ENCODE peak calls at places on chromosomes 5 and 9, in five cellular contexts. V is neuronal stem cell, X is A549, K is heart right ventricle, E is psoas muscle. J is an unnamed sample. For H3K4me1, the result is how much of the 10 kb centered on the place peaks cover.

GRCh38 chr5:154849791-154850201 is 607 bp downstream of the FAXDC2 start:
- DNase-seq in E (no peak), X (no peak), V (no peak), K (no peak), J (no peak)

GRCh38 chr9:115034801-115035200 is 83.2 kb downstream of the TNC start:
- DNase-seq in V (no peak), K (no peak), X (no peak), E (no peak), J (no peak)

GRCh38 chr9:6739218-6739617 is 18.6 kb upstream of the KDM4C start:
- DNase-seq in K (no peak), X (peak), V (no peak), E (no peak), J (peak)

GRCh38 chr5:91311697-91312501 is 71.2 kb downstream of the ARRDC3 start:
- DNase-seq in K (peak), V (no peak), E (peak), X (peak), J (no peak)

GRCh38 chr9:122961139-122961538 is 20.3 kb downstream of the RABGAP1 start:
- DNase-seq in X (no peak), V (no peak), K (no peak), E (no peak), J (no peak)

GRCh38 chr5:176388003-176388340 is 426 bp downstream of the NOP16 start:
- DNase-seq in V (no peak), K (no peak), X (peak), E (no peak), J (peak)

GRCh38 chr9:123421801-123422455 is 65.9 kb downstream of the CRB2 start:
- DNase-seq in E (no peak), V (no peak), X (no peak), K (no peak), J (peak)

GRCh38 chr9:131886839-131887238 is 147.0 kb upstream of the RAPGEF1 start:
- DNase-seq in K (no peak), X (no peak), E (no peak), V (no peak), J (no peak)

GRCh38 chr9:94623253-94623652 is 16.1 kb downstream of the FBP1 start:
- DNase-seq in X (peak), V (peak), K (no peak), E (no peak), J (peak)

GRCh38 chr5:114658179-114658578 is 296.3 kb downstream of the KCNN2 start:
- DNase-seq in K (no peak), E (no peak), X (no peak), V (no peak), J (no peak)

GRCh38 chr9:127637322-127637847 is 25.3 kb downstream of the STXBP1 start:
- DNase-seq in X (no peak), V (no peak), E (peak), K (no peak), J (no peak)

GRCh38 chr9:73548201-73548600 is 396.5 kb downstream of the ANXA1 start:
- DNase-seq in X (no peak), E (no peak), K (no peak), V (no peak), J (no peak)

GRCh38 chr5:31626156-31626555 is 12.8 kb upstream of the PDZD2 start:
- DNase-seq in E (no peak), V (no peak), K (peak), X (no peak), J (no peak)

GRCh38 chr9:124513374-124513994 is 6.3 kb upstream of the NR5A1 start:
- DNase-seq in E (no peak), V (no peak), K (peak), X (no peak), J (no peak)

GRCh38 chr5:150227606-150228273 is 37.9 kb downstream of the SLC6A7 start:
- DNase-seq in K (no peak), V (no peak), X (no peak), E (no peak), J (no peak)

GRCh38 chr5:132457371-132458225 is 33.0 kb downstream of the IRF1 start:
- DNase-seq in V (no peak), K (no peak), X (no peak), E (peak), J (no peak)

GRCh38 chr5:66994790-66995189 is 201.8 kb downstream of the CD180 start:
- DNase-seq in E (no peak), V (no peak), K (no peak), X (peak), J (peak)

GRCh38 chr5:14587143-14587542 is 5.6 kb downstream of the OTULINL start:
- DNase-seq in K (peak), X (no peak), E (peak), V (no peak), J (no peak)

GRCh38 chr5:125659316-125660071 is 763.7 kb upstream of the GRAMD2B start:
- DNase-seq in E (no peak), K (no peak), V (peak), X (no peak), J (no peak)

GRCh38 chr9:12693141-12693540 is at the start of gene TYRP1:
- DNase-seq in K (no peak), V (no peak), E (no peak), X (no peak), J (no peak)

GRCh38 chr5:2009986-2010914 is 127.5 kb upstream of the IRX4 start:
- DNase-seq in V (no peak), X (no peak), E (no peak), K (no peak), J (no peak)

GRCh38 chr5:149826574-149826973 is 96.5 kb downstream of the PPARGC1B start:
- DNase-seq in K (peak), V (no peak), X (no peak), E (no peak), J (no peak)

GRCh38 chr5:54862036-54862435 is 123.4 kb downstream of the ESM1 start:
- DNase-seq in X (no peak), K (no peak), V (no peak), E (no peak), J (no peak)

GRCh38 chr5:155833282-155833681 is 493.7 kb upstream of the SGCD start:
- DNase-seq in X (no peak), E (no peak), K (no peak), V (no peak), J (no peak)

GRCh38 chr5:119031905-119032304 is 39.0 kb upstream of the DMXL1 start:
- DNase-seq in E (no peak), X (no peak), V (no peak), K (no peak), J (no peak)

GRCh38 chr9:4678679-4679267 is 596 bp upstream of the CDC37L1 start:
- DNase-seq in K (peak), X (no peak), V (peak), E (no peak), J (no peak)

GRCh38 chr9:13513262-13513661 is 233.8 kb upstream of the MPDZ start:
- DNase-seq in V (no peak), E (no peak), K (peak), X (no peak), J (no peak)

GRCh38 chr5:42614509-42614908 is 142.1 kb upstream of the CCDC152 start:
- DNase-seq in X (no peak), E (no peak), V (no peak), K (no peak), J (no peak)

GRCh38 chr9:83992407-83992806 is 11.8 kb downstream of the RMI1 start:
- DNase-seq in K (no peak), V (no peak), X (no peak), E (no peak), J (no peak)

GRCh38 chr9:36900136-36900855 is 133.8 kb downstream of the PAX5 start:
- DNase-seq in X (no peak), K (no peak), E (no peak), V (no peak), J (no peak)

GRCh38 chr5:51395666-51396356 is 12.6 kb downstream of the ISL1 start:
- DNase-seq in K (no peak), V (no peak), X (no peak), E (no peak), J (no peak)

GRCh38 chr5:145801195-145801594 is 33.9 kb downstream of the PRELID2 start:
- DNase-seq in K (no peak), V (no peak), X (no peak), E (no peak), J (no peak)

GRCh38 chr9:127927457-127928231 is 2.9 kb downstream of the PIP5KL1 start:
- DNase-seq in K (no peak), V (no peak), E (no peak), X (no peak), J (peak)

GRCh38 chr9:80076105-80076504 is 504.3 kb downstream of the TLE4 start:
- DNase-seq in X (no peak), K (no peak), V (no peak), E (no peak), J (no peak)

GRCh38 chr9:123269316-123269715 is 930 bp upstream of the STRBP start:
- DNase-seq in V (no peak), K (no peak), X (no peak), E (no peak), J (peak)

GRCh38 chr5:172165465-172165864 is 22.6 kb downstream of the STK10 start:
- DNase-seq in V (no peak), K (no peak), X (no peak), E (no peak), J (no peak)
- H3K4me1 ChIP-seq in V (under half), K (under half), X (under half), E (under half), J (under half)

GRCh38 chr9:7828344-7828743 is 28.8 kb upstream of the DMAC1 start:
- DNase-seq in K (no peak), E (no peak), V (no peak), X (no peak), J (no peak)

GRCh38 chr9:7827792-7828191 is 28.2 kb upstream of the DMAC1 start:
- DNase-seq in K (no peak), E (no peak), V (no peak), X (no peak), J (no peak)
- H3K4me1 ChIP-seq in K (under half), E (under half), V (under half), X (under half), J (under half)

DNA sequence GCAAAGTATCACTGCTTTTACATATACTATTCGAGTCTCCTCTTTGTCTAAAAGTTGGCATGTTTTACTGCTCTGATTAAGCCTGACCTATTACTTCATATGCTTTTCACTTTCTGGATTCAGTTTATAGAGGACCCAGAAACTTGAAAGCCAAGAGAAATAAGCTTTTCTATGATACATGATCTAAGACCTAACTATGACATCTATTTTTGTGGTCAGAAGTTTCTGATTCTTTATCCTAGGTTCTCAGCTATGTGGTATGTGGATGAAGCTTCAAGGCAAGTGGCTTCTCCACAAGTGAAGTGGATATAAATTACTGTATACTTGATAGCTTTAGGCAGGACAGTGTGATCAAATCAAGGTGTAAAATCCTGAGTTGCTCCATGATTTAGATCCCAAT is 6.3 kb downstream of the EDIL3 start:
- DNase-seq in E (no peak), V (no peak), X (no peak), K (no peak), J (no peak)
- H3K4me1 ChIP-seq in E (under half), V (under half), X (under half), K (under half), J (under half)

GRCh38 chr5:179919487-179920060 is 11.9 kb upstream of the TBC1D9B start:
- DNase-seq in V (no peak), X (no peak), E (no peak), K (no peak), J (no peak)
- H3K4me1 ChIP-seq in V (under half), X (under half), E (under half), K (under half), J (under half)

GRCh38 chr9:34990908-34991832 is 1.6 kb downstream of the DNAJB5 start:
- DNase-seq in E (peak), X (no peak), K (no peak), V (no peak), J (no peak)

GRCh38 chr9:34989056-34989945 is at the start of gene DNAJB5:
- DNase-seq in K (peak), X (peak), V (peak), E (peak), J (peak)

GRCh38 chr9:34991833-34992375 is 2.4 kb downstream of the DNAJB5 start:
- DNase-seq in V (no peak), E (peak), X (no peak), K (no peak), J (peak)

GRCh38 chr9:34988218-34989055 is 1.1 kb upstream of the DNAJB5 start:
- DNase-seq in V (no peak), E (peak), X (no peak), K (no peak), J (no peak)

GRCh38 chr9:34989946-34990635 is 546 bp downstream of the DNAJB5 start:
- DNase-seq in K (peak), X (no peak), V (peak), E (peak), J (peak)
- H3K4me1 ChIP-seq in K (under half), X (under half), V (under half), E (under half), J (under half)

GRCh38 chr5:107809201-107810034 is 138.7 kb upstream of the EFNA5 start:
- DNase-seq in E (no peak), K (no peak), X (no peak), V (no peak), J (no peak)
- H3K4me1 ChIP-seq in E (under half), K (under half), X (under half), V (under half), J (under half)

DNA sequence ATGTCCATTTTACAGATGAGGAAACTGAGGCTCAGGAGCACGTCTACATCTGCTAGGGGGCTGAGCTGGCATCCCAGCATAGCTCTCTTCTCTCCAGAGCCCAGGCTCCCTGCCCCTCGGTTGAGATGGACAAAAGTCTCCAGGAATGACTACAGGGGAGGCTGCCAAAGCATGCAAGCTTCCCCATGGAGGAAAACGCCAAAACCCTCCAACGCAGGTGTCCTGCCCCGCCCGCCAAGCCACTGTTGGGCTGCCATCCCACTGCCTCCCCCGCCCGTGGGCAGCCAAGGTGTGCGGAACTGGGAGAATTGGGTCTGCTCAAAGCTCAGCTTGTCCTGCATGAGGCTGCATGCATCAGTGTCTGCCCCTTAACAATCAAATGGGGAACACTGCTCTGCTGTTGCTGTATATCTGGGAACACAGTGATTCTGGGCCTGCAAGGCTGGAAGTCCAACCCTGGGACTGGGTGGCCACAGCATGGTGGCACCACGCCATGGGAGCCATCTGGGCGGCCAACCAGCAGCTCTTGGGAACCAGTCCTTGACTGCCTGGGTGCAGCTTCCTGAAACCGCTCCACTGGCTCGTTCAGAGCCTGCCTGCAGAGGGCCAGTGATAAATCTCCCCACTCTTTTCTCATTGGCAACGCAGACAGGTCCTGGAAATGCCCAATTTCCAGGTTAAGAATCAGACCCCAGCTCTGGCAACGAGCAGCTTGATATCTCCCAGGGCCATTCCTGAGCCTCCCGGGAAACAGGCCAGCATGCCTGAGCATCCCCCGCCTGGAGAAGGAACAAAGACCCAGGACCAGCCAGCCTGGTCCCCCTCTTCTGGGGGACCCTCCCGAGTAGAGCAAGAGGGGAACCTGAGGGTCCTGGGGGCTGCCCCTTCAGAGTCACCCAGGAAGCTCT is 3.5 kb downstream of the RALGDS start:
- DNase-seq in K (peak), V (no peak), E (peak), X (no peak), J (no peak)
- H3K4me1 ChIP-seq in K (half or more), V (half or more), E (half or more), X (under half), J (under half)

GRCh38 chr9:129480705-129481104 is 140.2 kb downstream of the C9orf50 start:
- DNase-seq in E (no peak), K (no peak), V (no peak), X (no peak), J (no peak)
- H3K4me1 ChIP-seq in E (under half), K (under half), V (under half), X (half or more), J (half or more)